ENCODE peak calls at places on chromosome 6, in six cellular contexts. N, Z, L, H, U and J are unnamed samples.

GRCh38 chr6:797479-798077 is 104.6 kb upstream of the EXOC2 start:
- DNase-seq in N (no peak), Z (peak), L (peak), H (peak), U (peak), J (peak)

GRCh38 chr6:43297644-43298564 is at the start of gene SLC22A7:
- DNase-seq in N (no peak), Z (peak), L (no peak), H (peak), U (no peak), J (no peak)

GRCh38 chr6:141988954-141989705 is 143.6 kb upstream of the GJE1 start:
- DNase-seq in N (no peak), Z (peak), L (peak), H (peak), U (no peak), J (peak)

GRCh38 chr6:66662196-66662595 is 955.2 kb upstream of the EYS start:
- DNase-seq in N (no peak), Z (peak), L (no peak), H (no peak), U (no peak), J (no peak)

GRCh38 chr6:120198033-120198432 is 848.5 kb upstream of the MAN1A1 start:
- DNase-seq in N (no peak), Z (peak), L (no peak), H (no peak), U (no peak), J (no peak)

GRCh38 chr6:161917645-161918044 is 643.8 kb upstream of the AGPAT4 start:
- DNase-seq in N (no peak), Z (no peak), L (no peak), H (no peak), U (no peak), J (no peak)

GRCh38 chr6:166024252-166024651 is 143.4 kb downstream of the TBXT start:
- DNase-seq in N (no peak), Z (no peak), L (no peak), H (no peak), U (no peak), J (no peak)

GRCh38 chr6:122681715-122682114 is 71.5 kb downstream of the PKIB start:
- DNase-seq in N (no peak), Z (no peak), L (no peak), H (no peak), U (no peak), J (no peak)

GRCh38 chr6:152575621-152576150 is 61.5 kb downstream of the SYNE1 start:
- DNase-seq in N (no peak), Z (peak), L (no peak), H (no peak), U (no peak), J (no peak)

GRCh38 chr6:68139130-68139529 is 496.0 kb upstream of the ADGRB3 start:
- DNase-seq in N (no peak), Z (no peak), L (no peak), H (no peak), U (no peak), J (no peak)

GRCh38 chr6:16419636-16420331 is 181.4 kb downstream of the GMPR start:
- DNase-seq in N (no peak), Z (no peak), L (no peak), H (peak), U (peak), J (no peak)

GRCh38 chr6:107154131-107154906 is 39.0 kb upstream of the BEND3 start:
- DNase-seq in N (no peak), Z (no peak), L (no peak), H (no peak), U (no peak), J (peak)